ENCODE peak calls at places on chromosomes 6 and 20, in six cellular contexts. One of them, this sample, is unnamed.

GRCh38 chr20:37523012-37523391 is 2.0 kb downstream of the NNAT start:
- DNase-seq in H1: no peak
- DNase-seq in H9: no peak
- DNase-seq in mesenchymal stem cell: no peak
- DNase-seq in IMR-90: no peak
- DNase-seq in neuronal stem cell: no peak
- DNase-seq in this sample: no peak

GRCh38 chr6:41939091-41939847 is 2.3 kb downstream of the CCND3 start:
- DNase-seq in H1: peak
- DNase-seq in H9: peak
- DNase-seq in mesenchymal stem cell: peak
- DNase-seq in IMR-90: peak
- DNase-seq in neuronal stem cell: peak
- DNase-seq in this sample: no peak

GRCh38 chr20:10848810-10849370 is 175.1 kb upstream of the JAG1 start:
- DNase-seq in H1: no peak
- DNase-seq in H9: peak
- DNase-seq in mesenchymal stem cell: peak
- DNase-seq in IMR-90: peak
- DNase-seq in neuronal stem cell: peak
- DNase-seq in this sample: peak

GRCh38 chr6:45556828-45557227 is 179.1 kb upstream of the SUPT3H start:
- DNase-seq in H1: no peak
- DNase-seq in H9: no peak
- DNase-seq in mesenchymal stem cell: peak
- DNase-seq in IMR-90: no peak
- DNase-seq in neuronal stem cell: no peak
- DNase-seq in this sample: no peak

GRCh38 chr6:159074120-159074684 is 29.4 kb upstream of the TAGAP start:
- DNase-seq in H1: no peak
- DNase-seq in H9: peak
- DNase-seq in mesenchymal stem cell: peak
- DNase-seq in IMR-90: peak
- DNase-seq in neuronal stem cell: peak
- DNase-seq in this sample: no peak

GRCh38 chr6:170438402-170438753 is 114.7 kb downstream of the PSMB1 start:
- DNase-seq in H1: peak
- DNase-seq in H9: peak
- DNase-seq in mesenchymal stem cell: peak
- DNase-seq in IMR-90: peak
- DNase-seq in neuronal stem cell: peak
- DNase-seq in this sample: peak

GRCh38 chr20:45963059-45964011 is 8.7 kb downstream of the ZNF335 start:
- DNase-seq in H1: no peak
- DNase-seq in H9: peak
- DNase-seq in mesenchymal stem cell: peak
- DNase-seq in IMR-90: peak
- DNase-seq in neuronal stem cell: no peak
- DNase-seq in this sample: peak

GRCh38 chr6:113707194-113707593 is 150.0 kb upstream of the MARCKS start:
- DNase-seq in H1: no peak
- DNase-seq in H9: no peak
- DNase-seq in mesenchymal stem cell: no peak
- DNase-seq in IMR-90: no peak
- DNase-seq in neuronal stem cell: no peak
- DNase-seq in this sample: no peak

GRCh38 chr6:129606664-129607063 is 103.3 kb downstream of the ARHGAP18 start:
- DNase-seq in H1: no peak
- DNase-seq in H9: no peak
- DNase-seq in mesenchymal stem cell: no peak
- DNase-seq in IMR-90: peak
- DNase-seq in neuronal stem cell: no peak
- DNase-seq in this sample: no peak

GRCh38 chr6:131116755-131117360 is 18.4 kb upstream of the AKAP7 start:
- DNase-seq in H1: no peak
- DNase-seq in H9: no peak
- DNase-seq in mesenchymal stem cell: peak
- DNase-seq in IMR-90: peak
- DNase-seq in neuronal stem cell: no peak
- DNase-seq in this sample: no peak

GRCh38 chr6:113824411-113824810 is 32.7 kb upstream of the MARCKS start:
- DNase-seq in H1: no peak
- DNase-seq in H9: no peak
- DNase-seq in mesenchymal stem cell: no peak
- DNase-seq in IMR-90: peak
- DNase-seq in neuronal stem cell: no peak
- DNase-seq in this sample: no peak

GRCh38 chr20:19995220-19995863 is 21.8 kb upstream of the NAA20 start:
- DNase-seq in H1: no peak
- DNase-seq in H9: no peak
- DNase-seq in mesenchymal stem cell: peak
- DNase-seq in IMR-90: peak
- DNase-seq in neuronal stem cell: no peak
- DNase-seq in this sample: peak

GRCh38 chr6:101402618-101403002 is 9.1 kb downstream of the GRIK2 start:
- DNase-seq in H1: peak
- DNase-seq in H9: peak
- DNase-seq in mesenchymal stem cell: no peak
- DNase-seq in IMR-90: no peak
- DNase-seq in neuronal stem cell: peak
- DNase-seq in this sample: no peak

GRCh38 chr6:19368511-19368910 is 468.7 kb upstream of the ID4 start:
- DNase-seq in H1: no peak
- DNase-seq in H9: no peak
- DNase-seq in mesenchymal stem cell: no peak
- DNase-seq in IMR-90: peak
- DNase-seq in neuronal stem cell: no peak
- DNase-seq in this sample: no peak

DNA sequence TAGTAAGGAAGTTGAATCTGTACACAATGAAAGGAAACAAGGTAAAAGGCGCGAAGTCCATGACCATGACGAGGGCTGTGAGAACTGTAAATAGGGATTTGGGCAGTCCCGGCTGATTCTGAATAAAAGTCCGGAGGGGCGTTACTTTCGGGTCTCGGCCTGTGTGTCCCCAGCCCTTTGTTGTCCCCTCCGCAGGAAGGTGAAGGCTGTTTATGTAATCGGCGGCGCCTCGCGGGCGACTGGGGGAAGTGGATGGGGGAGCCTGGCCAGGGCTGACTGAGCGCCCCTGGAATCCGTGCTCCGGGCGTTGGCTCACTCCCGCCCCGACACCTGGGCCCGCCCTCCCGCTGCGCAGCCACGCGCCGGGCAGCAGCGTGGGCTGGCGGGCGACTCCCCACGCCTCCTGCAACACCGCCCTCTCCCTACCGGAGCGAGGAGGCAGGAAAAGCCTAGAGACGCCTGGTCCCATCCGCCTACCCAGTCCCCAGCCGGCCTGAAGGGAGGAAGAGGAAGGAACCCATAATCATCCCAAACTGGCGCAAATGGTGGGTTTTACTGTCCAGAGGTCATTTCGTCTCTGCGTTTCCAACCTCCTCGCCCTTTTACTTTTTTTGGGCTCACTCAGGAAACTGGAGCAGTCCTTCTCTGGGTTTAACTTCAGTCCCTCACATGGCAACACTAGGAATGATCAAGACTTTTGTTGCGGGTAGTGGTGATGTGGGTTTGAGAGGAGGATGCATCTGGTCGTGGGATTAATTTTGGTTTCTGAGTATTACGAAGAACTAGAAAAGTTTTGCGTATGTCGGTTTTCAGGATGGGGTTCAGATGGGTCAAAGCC is 12.1 kb downstream of the TRIM31 start:
- DNase-seq in H1: peak
- DNase-seq in H9: peak
- DNase-seq in mesenchymal stem cell: no peak
- DNase-seq in IMR-90: no peak
- DNase-seq in neuronal stem cell: no peak
- DNase-seq in this sample: no peak
- H3K14ac ChIP-seq in H1: no peak
- H3K14ac ChIP-seq in H9: peak
- H3K14ac ChIP-seq in mesenchymal stem cell: peak
- H3K14ac ChIP-seq in IMR-90: no peak
- H3K14ac ChIP-seq in neuronal stem cell: no peak
- H3K14ac ChIP-seq in this sample: no peak

DNA sequence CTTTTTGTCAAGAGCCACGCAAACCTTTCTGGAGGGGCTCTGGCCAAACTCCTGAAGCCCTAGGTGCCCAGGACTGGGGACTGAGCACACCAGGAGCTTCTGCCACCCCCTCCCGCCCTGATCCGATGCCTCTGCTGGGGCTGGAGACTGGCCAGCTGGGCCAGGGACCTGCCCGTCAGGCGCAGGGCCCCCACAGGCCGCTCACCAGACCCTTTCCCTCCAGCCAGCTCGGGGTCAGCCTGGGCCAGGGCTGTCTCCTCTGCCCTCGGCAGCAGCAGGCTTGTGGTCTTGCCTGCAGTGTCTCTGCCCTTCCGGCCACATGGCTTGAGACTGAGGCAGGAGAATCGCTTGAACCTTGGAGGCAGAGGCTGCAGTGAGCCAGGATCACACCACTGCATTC is 14.6 kb downstream of the RTEL1 start:
- DNase-seq in H1: no peak
- DNase-seq in H9: no peak
- DNase-seq in mesenchymal stem cell: no peak
- DNase-seq in IMR-90: no peak
- DNase-seq in neuronal stem cell: no peak
- DNase-seq in this sample: no peak
- H3K14ac ChIP-seq in H1: no peak
- H3K14ac ChIP-seq in H9: no peak
- H3K14ac ChIP-seq in mesenchymal stem cell: no peak
- H3K14ac ChIP-seq in IMR-90: no peak
- H3K14ac ChIP-seq in neuronal stem cell: no peak
- H3K14ac ChIP-seq in this sample: no peak

GRCh38 chr20:61662226-61662945 is 403.3 kb downstream of the TAF4 start:
- DNase-seq in H1: peak
- DNase-seq in H9: peak
- DNase-seq in mesenchymal stem cell: no peak
- DNase-seq in IMR-90: no peak
- DNase-seq in neuronal stem cell: no peak
- DNase-seq in this sample: no peak

GRCh38 chr20:61661583-61661982 is 404.1 kb downstream of the TAF4 start:
- DNase-seq in H1: no peak
- DNase-seq in H9: no peak
- DNase-seq in mesenchymal stem cell: no peak
- DNase-seq in IMR-90: no peak
- DNase-seq in neuronal stem cell: no peak
- DNase-seq in this sample: no peak

GRCh38 chr20:61663521-61664425 is 401.9 kb downstream of the TAF4 start:
- DNase-seq in H1: no peak
- DNase-seq in H9: no peak
- DNase-seq in mesenchymal stem cell: no peak
- DNase-seq in IMR-90: no peak
- DNase-seq in neuronal stem cell: no peak
- DNase-seq in this sample: no peak

GRCh38 chr20:61664741-61665320 is 400.9 kb downstream of the TAF4 start:
- DNase-seq in H1: no peak
- DNase-seq in H9: no peak
- DNase-seq in mesenchymal stem cell: no peak
- DNase-seq in IMR-90: no peak
- DNase-seq in neuronal stem cell: no peak
- DNase-seq in this sample: no peak

GRCh38 chr20:61662946-61663460 is 402.7 kb downstream of the TAF4 start:
- DNase-seq in H1: no peak
- DNase-seq in H9: no peak
- DNase-seq in mesenchymal stem cell: no peak
- DNase-seq in IMR-90: no peak
- DNase-seq in neuronal stem cell: no peak
- DNase-seq in this sample: no peak
- H3K14ac ChIP-seq in H1: no peak
- H3K14ac ChIP-seq in H9: no peak
- H3K14ac ChIP-seq in mesenchymal stem cell: no peak
- H3K14ac ChIP-seq in IMR-90: no peak
- H3K14ac ChIP-seq in neuronal stem cell: no peak
- H3K14ac ChIP-seq in this sample: no peak

GRCh38 chr20:8474027-8474668 is 342.1 kb downstream of the PLCB1 start:
- DNase-seq in H1: no peak
- DNase-seq in H9: no peak
- DNase-seq in mesenchymal stem cell: no peak
- DNase-seq in IMR-90: no peak
- DNase-seq in neuronal stem cell: no peak
- DNase-seq in this sample: no peak
- H3K14ac ChIP-seq in H1: peak
- H3K14ac ChIP-seq in H9: no peak
- H3K14ac ChIP-seq in mesenchymal stem cell: no peak
- H3K14ac ChIP-seq in IMR-90: peak
- H3K14ac ChIP-seq in neuronal stem cell: no peak
- H3K14ac ChIP-seq in this sample: no peak

GRCh38 chr6:80356545-80356944 is 250.1 kb downstream of the BCKDHB start:
- DNase-seq in H1: no peak
- DNase-seq in H9: no peak
- DNase-seq in mesenchymal stem cell: no peak
- DNase-seq in IMR-90: no peak
- DNase-seq in neuronal stem cell: no peak
- DNase-seq in this sample: no peak
- H3K14ac ChIP-seq in H1: no peak
- H3K14ac ChIP-seq in H9: no peak
- H3K14ac ChIP-seq in mesenchymal stem cell: no peak
- H3K14ac ChIP-seq in IMR-90: no peak
- H3K14ac ChIP-seq in neuronal stem cell: no peak
- H3K14ac ChIP-seq in this sample: no peak

GRCh38 chr6:35085359-35086281 is 55.5 kb downstream of the TCP11 start:
- DNase-seq in H1: no peak
- DNase-seq in H9: no peak
- DNase-seq in mesenchymal stem cell: no peak
- DNase-seq in IMR-90: no peak
- DNase-seq in neuronal stem cell: no peak
- DNase-seq in this sample: no peak
- H3K14ac ChIP-seq in H1: no peak
- H3K14ac ChIP-seq in H9: no peak
- H3K14ac ChIP-seq in mesenchymal stem cell: no peak
- H3K14ac ChIP-seq in IMR-90: no peak
- H3K14ac ChIP-seq in neuronal stem cell: peak
- H3K14ac ChIP-seq in this sample: no peak

GRCh38 chr6:149779644-149779963 is 30.1 kb downstream of the PCMT1 start:
- DNase-seq in H1: no peak
- DNase-seq in H9: no peak
- DNase-seq in mesenchymal stem cell: no peak
- DNase-seq in IMR-90: no peak
- DNase-seq in neuronal stem cell: no peak
- DNase-seq in this sample: no peak
- H3K14ac ChIP-seq in H1: no peak
- H3K14ac ChIP-seq in H9: no peak
- H3K14ac ChIP-seq in mesenchymal stem cell: no peak
- H3K14ac ChIP-seq in IMR-90: no peak
- H3K14ac ChIP-seq in neuronal stem cell: no peak
- H3K14ac ChIP-seq in this sample: no peak

GRCh38 chr20:52996130-52996529 is 24.0 kb downstream of the TSHZ2 start:
- DNase-seq in H1: no peak
- DNase-seq in H9: no peak
- DNase-seq in mesenchymal stem cell: no peak
- DNase-seq in IMR-90: no peak
- DNase-seq in neuronal stem cell: no peak
- DNase-seq in this sample: no peak
- H3K14ac ChIP-seq in H1: no peak
- H3K14ac ChIP-seq in H9: no peak
- H3K14ac ChIP-seq in mesenchymal stem cell: no peak
- H3K14ac ChIP-seq in IMR-90: no peak
- H3K14ac ChIP-seq in neuronal stem cell: no peak
- H3K14ac ChIP-seq in this sample: no peak